ENCODE peak calls at places on chromosome 19, in four cellular contexts. Z is PC-9; Y is left ventricle myocardium inferior; T is activated CD8-positive, alpha-beta T cell treated with anti-CD3 and anti-CD28 coated beads for 36 hours. I is an unnamed sample.

GRCh38 chr19:19160489-19161035 is 9.5 kb downstream of the MEF2B start:
- DNase-seq in Z (no peak), Y (no peak), T (no peak), I (peak; percentile 74)

GRCh38 chr19:2528543-2529173 is 52.7 kb downstream of the GADD45B start:
- DNase-seq in Z (peak; percentile 87), Y (no peak), T (no peak), I (no peak)

GRCh38 chr19:9348253-9348652 is 14.6 kb upstream of the ZNF177 start:
- DNase-seq in Z (no peak), Y (no peak), T (no peak), I (no peak)

GRCh38 chr19:38024991-38025716 is 118.1 kb downstream of the SIPA1L3 start:
- DNase-seq in Z (no peak), Y (no peak), T (no peak), I (no peak)

GRCh38 chr19:34559045-34559444 is 77.5 kb downstream of the WTIP start:
- DNase-seq in Z (no peak), Y (no peak), T (no peak), I (no peak)

GRCh38 chr19:55677572-55678028 is 2.6 kb downstream of the EPN1 start:
- DNase-seq in Z (no peak), Y (no peak), T (no peak), I (no peak)

GRCh38 chr19:48696353-48697010 is 711 bp downstream of the FUT2 start:
- DNase-seq in Z (no peak), Y (no peak), T (peak; percentile 12), I (peak; percentile 63)

GRCh38 chr19:17834350-17835181 is 13.2 kb downstream of the JAK3 start:
- DNase-seq in Z (no peak), Y (no peak), T (peak; percentile 29), I (no peak)

GRCh38 chr19:18045307-18046013 is 37.5 kb downstream of the ARRDC2 start:
- DNase-seq in Z (no peak), Y (no peak), T (no peak), I (no peak)

GRCh38 chr19:40721936-40722661 is 5.2 kb downstream of the ITPKC start:
- DNase-seq in Z (no peak), Y (no peak), T (no peak), I (no peak)

GRCh38 chr19:45496349-45496953 is 396 bp downstream of the RTN2 start:
- DNase-seq in Z (no peak), Y (no peak), T (peak; percentile 59), I (peak; percentile 81)

GRCh38 chr19:32422435-32422834 is 16.9 kb downstream of the DPY19L3 start:
- DNase-seq in Z (no peak), Y (no peak), T (no peak), I (no peak)

GRCh38 chr19:39014037-39014436 is 18.3 kb downstream of the FBXO27 start:
- DNase-seq in Z (no peak), Y (no peak), T (no peak), I (no peak)

GRCh38 chr19:23817519-23817918 is 58.8 kb upstream of the ZNF681 start:
- DNase-seq in Z (no peak), Y (no peak), T (peak; percentile 73), I (no peak)

GRCh38 chr19:51468545-51468920 is 9.8 kb upstream of the CEACAM18 start:
- DNase-seq in Z (no peak), Y (no peak), T (no peak), I (no peak)

GRCh38 chr19:39083599-39083982 is 577 bp upstream of the ACP7 start:
- DNase-seq in Z (no peak), Y (no peak), T (no peak), I (no peak)

GRCh38 chr19:17402982-17403855 is 2.2 kb downstream of the BST2 start:
- DNase-seq in Z (no peak), Y (no peak), T (peak; percentile 61), I (no peak)

GRCh38 chr19:56367829-56368711 is 25.3 kb downstream of the ZNF582 start:
- DNase-seq in Z (no peak), Y (peak; percentile 94), T (peak; percentile 92), I (peak; percentile 89)

GRCh38 chr19:46466536-46467199 is 4.7 kb downstream of the PNMA8A start:
- DNase-seq in Z (no peak), Y (peak; percentile 56), T (peak; percentile 10), I (no peak)

GRCh38 chr19:45657520-45658163 is 10.4 kb upstream of the GIPR start:
- DNase-seq in Z (no peak), Y (no peak), T (no peak), I (no peak)

GRCh38 chr19:9727644-9728043 is 40.9 kb downstream of the ZNF846 start:
- DNase-seq in Z (no peak), Y (no peak), T (no peak), I (no peak)

GRCh38 chr19:18519962-18520847 is 1.7 kb downstream of the ELL start:
- DNase-seq in Z (peak; percentile 88), Y (peak; percentile 41), T (peak; percentile 78), I (peak; percentile 65)

GRCh38 chr19:15404097-15404779 is 14.6 kb downstream of the AKAP8L start:
- DNase-seq in Z (no peak), Y (no peak), T (no peak), I (no peak)

GRCh38 chr19:13665125-13665903 is 99.0 kb upstream of the MRI1 start:
- DNase-seq in Z (no peak), Y (no peak), T (no peak), I (peak; percentile 64)

GRCh38 chr19:57701625-57702024 is 7.4 kb downstream of the ZNF154 start:
- DNase-seq in Z (no peak), Y (no peak), T (no peak), I (no peak)

GRCh38 chr19:34327851-34328250 is 37.1 kb upstream of the GPI start:
- DNase-seq in Z (no peak), Y (peak; percentile 43), T (no peak), I (no peak)

GRCh38 chr19:17340302-17340870 is 3.0 kb downstream of the GTPBP3 start:
- DNase-seq in Z (no peak), Y (no peak), T (peak; percentile 49), I (no peak)

GRCh38 chr19:12098040-12098439 is 33.5 kb downstream of the ZNF844 start:
- DNase-seq in Z (no peak), Y (no peak), T (no peak), I (no peak)

GRCh38 chr19:12789098-12789903 is 2.0 kb upstream of the JUNB start:
- DNase-seq in Z (peak; percentile 42), Y (no peak), T (peak; percentile 65), I (no peak)

GRCh38 chr19:35903550-35904179 is 1.3 kb downstream of the HCST start:
- DNase-seq in Z (peak; percentile 56), Y (peak; percentile 72), T (peak; percentile 96), I (peak; percentile 98)
- TF ChIP-seq CTCF in Z (no peak), Y (no peak), T (no peak), I (no peak)

GRCh38 chr19:54255105-54255775 is 1.8 kb downstream of the LILRB5 start:
- DNase-seq in Z (no peak), Y (no peak), T (no peak), I (no peak)
- TF ChIP-seq CTCF in Z (no peak), Y (no peak), T (no peak), I (no peak)

GRCh38 chr19:41895745-41896580 is 13.0 kb downstream of the ARHGEF1 start:
- DNase-seq in Z (no peak), Y (no peak), T (peak; percentile 67), I (peak; percentile 19)
- TF ChIP-seq CTCF in Z (peak; percentile 45), Y (no peak), T (peak; percentile 76), I (no peak)

DNA sequence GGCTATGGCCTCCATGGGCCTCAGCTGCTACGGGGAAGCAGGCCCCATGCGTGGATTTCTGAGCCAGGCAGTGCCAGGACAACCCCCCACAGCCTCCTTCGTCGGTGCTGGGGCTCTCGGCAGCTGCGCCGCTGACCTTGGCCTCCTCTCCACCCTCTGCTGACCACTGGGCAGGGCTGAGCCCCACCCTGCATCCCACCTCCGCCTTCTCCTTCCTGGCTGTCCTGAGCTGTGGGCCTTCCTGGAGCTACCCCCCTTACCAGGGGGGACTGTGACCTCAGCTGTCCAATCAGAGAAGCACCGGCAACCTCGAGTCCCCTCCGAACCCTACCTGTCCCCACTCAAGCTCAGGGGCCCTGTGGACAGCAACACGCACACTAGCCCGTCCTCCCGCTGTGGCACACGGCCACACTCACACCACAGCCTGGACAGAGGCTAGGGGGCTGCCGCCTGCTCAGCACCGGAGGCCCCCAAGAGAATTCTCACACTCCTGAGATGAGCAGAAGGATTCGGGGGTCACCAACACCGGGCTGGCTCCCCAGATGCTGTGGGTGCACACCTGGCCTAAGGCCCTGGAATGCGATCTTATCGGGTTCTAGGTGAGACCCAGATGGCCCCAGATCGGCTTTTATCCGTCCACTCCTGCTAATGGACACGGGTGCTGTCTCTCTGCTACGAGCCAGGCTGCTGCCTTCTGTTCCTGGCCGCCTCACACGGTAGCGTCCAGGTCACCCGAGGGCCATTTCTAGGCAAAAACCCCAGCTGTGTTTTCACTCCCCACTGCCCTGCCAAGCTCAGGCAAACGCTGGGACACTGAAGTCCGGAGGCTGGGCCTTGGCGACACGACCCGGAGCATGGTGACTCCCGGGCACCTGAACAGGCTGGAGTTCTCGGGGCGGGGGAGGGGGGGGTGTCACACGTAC is 32.5 kb upstream of the CACTIN start:
- DNase-seq in Z (no peak), Y (no peak), T (no peak), I (no peak)
- TF ChIP-seq CTCF in Z (no peak), Y (no peak), T (no peak), I (no peak)

GRCh38 chr19:29666634-29667389 is 1.6 kb downstream of the PLEKHF1 start:
- DNase-seq in Z (no peak), Y (peak; percentile 79), T (peak; percentile 45), I (no peak)
- TF ChIP-seq CTCF in Z (no peak), Y (no peak), T (no peak), I (no peak)

GRCh38 chr19:42214810-42215209 is 2.7 kb downstream of the DEDD2 start:
- DNase-seq in Z (no peak), Y (no peak), T (no peak), I (no peak)
- TF ChIP-seq CTCF in Z (no peak), Y (no peak), T (no peak), I (no peak)

GRCh38 chr19:36488816-36489138 is 584 bp downstream of the ZNF566 start:
- DNase-seq in Z (peak; percentile 38), Y (no peak), T (peak; percentile 66), I (peak; percentile 44)
- TF ChIP-seq CTCF in Z (no peak), Y (no peak), T (no peak), I (no peak)

GRCh38 chr19:42271045-42271419 is 2.0 kb downstream of the CIC start:
- DNase-seq in Z (no peak), Y (no peak), T (no peak), I (no peak)

GRCh38 chr19:42269518-42270345 is 680 bp downstream of the CIC start:
- DNase-seq in Z (no peak), Y (no peak), T (no peak), I (no peak)

GRCh38 chr19:42268704-42269517 is at the start of gene CIC:
- DNase-seq in Z (peak; percentile 100), Y (peak; percentile 99), T (peak; percentile 99), I (peak; percentile 94)

GRCh38 chr19:42271861-42272534 is 2.9 kb downstream of the CIC start:
- DNase-seq in Z (no peak), Y (no peak), T (no peak), I (no peak)

GRCh38 chr19:42270346-42271044 is 1.4 kb downstream of the CIC start:
- DNase-seq in Z (peak; percentile 59), Y (no peak), T (peak; percentile 87), I (peak; percentile 78)
- TF ChIP-seq CTCF in Z (no peak), Y (no peak), T (no peak), I (no peak)

DNA sequence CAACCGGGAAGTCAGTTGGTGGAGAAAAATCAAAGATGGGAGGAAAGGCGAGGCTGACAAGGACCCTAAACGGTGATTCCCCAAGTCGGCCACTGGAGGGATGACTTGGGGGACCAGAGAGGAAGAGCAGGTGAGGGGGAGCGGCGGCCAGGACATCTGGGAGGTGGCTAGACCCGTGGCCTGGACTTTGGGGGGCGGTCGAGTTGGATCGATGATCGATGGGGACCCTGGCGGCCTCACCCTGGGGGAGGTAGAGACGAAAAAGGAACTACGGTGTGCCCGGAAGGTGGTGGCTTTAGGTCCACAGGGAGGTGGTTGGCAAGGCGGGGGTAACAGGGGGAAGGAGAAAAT is 7.6 kb upstream of the CIRBP start:
- DNase-seq in Z (no peak), Y (no peak), T (no peak), I (peak; percentile 77)
- TF ChIP-seq CTCF in Z (no peak), Y (peak; percentile 11), T (peak; percentile 50), I (peak; percentile 14)